ENCODE peak calls at places on chromosomes 5 and 9, in four cellular contexts. V is AG10803, J is natural killer cell, N is cardiac muscle cell. B is an unnamed sample.

GRCh38 chr5:39394946-39395345 is 29.8 kb downstream of the DAB2 start:
- DNase-seq in V (peak), J (no peak), N (no peak), B (no peak)

GRCh38 chr9:35313911-35314310 is 152.1 kb downstream of the UNC13B start:
- DNase-seq in V (peak), J (no peak), N (no peak), B (no peak)

GRCh38 chr5:31049461-31049860 is 144.0 kb upstream of the CDH6 start:
- DNase-seq in V (no peak), J (no peak), N (no peak), B (no peak)

GRCh38 chr9:87370003-87370685 is 127.5 kb upstream of the DAPK1 start:
- DNase-seq in V (no peak), J (no peak), N (no peak), B (no peak)

GRCh38 chr9:90941661-90942060 is 140.0 kb downstream of the SYK start:
- DNase-seq in V (no peak), J (no peak), N (no peak), B (no peak)

GRCh38 chr5:6749026-6749716 is 35.9 kb downstream of the TENT4A start:
- DNase-seq in V (no peak), J (no peak), N (no peak), B (no peak)

GRCh38 chr5:10735569-10736255 is 25.3 kb downstream of the DAP start:
- DNase-seq in V (no peak), J (no peak), N (peak), B (no peak)

GRCh38 chr9:312596-313320 is 98.1 kb downstream of the DOCK8 start:
- DNase-seq in V (no peak), J (no peak), N (no peak), B (no peak)

GRCh38 chr5:177189416-177189815 is 55.8 kb downstream of the NSD1 start:
- DNase-seq in V (peak), J (no peak), N (no peak), B (no peak)

GRCh38 chr9:91025856-91026255 is 224.2 kb downstream of the SYK start:
- DNase-seq in V (no peak), J (no peak), N (no peak), B (no peak)

GRCh38 chr5:66197764-66198405 is 53.8 kb downstream of the SREK1 start:
- DNase-seq in V (no peak), J (no peak), N (no peak), B (no peak)

GRCh38 chr5:42894057-42894456 is 82.4 kb upstream of the SELENOP start:
- DNase-seq in V (peak), J (no peak), N (no peak), B (no peak)
- TF ChIP-seq CTCF in V (no peak), J (no peak), N (peak), B (no peak)

DNA sequence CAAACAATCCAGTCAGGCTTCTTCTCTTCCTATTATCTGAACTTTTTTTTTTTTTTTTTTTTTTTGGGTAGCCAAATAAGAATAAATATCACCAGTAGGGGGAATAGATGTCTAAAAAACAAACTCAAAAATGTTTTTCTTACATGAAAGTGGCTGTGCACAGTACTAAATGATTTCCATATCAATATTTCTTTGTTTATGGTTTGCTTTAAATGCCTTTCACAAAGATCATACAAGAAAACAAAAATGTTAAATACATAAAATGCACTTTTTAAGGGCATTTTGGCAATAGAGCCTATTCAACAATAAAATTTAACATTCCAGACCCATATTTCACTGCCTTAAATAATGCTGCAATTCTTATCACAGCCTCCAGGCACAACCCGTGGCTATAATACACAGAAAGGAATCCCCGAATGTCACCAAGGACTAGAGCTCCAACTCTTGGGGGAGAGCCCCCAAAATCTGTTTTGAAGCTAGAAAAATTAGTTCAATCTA is 91.1 kb upstream of the TBCA start:
- DNase-seq in V (peak), J (no peak), N (no peak), B (no peak)
- TF ChIP-seq CTCF in V (peak), J (no peak), N (peak), B (peak)

GRCh38 chr5:170439246-170439943 is 50.2 kb upstream of the KCNMB1 start:
- DNase-seq in V (no peak), J (no peak), N (no peak), B (no peak)

GRCh38 chr5:170440771-170441370 is 51.7 kb upstream of the KCNMB1 start:
- DNase-seq in V (no peak), J (no peak), N (no peak), B (no peak)

GRCh38 chr5:170441385-170441784 is 52.2 kb upstream of the KCNMB1 start:
- DNase-seq in V (no peak), J (no peak), N (no peak), B (no peak)

GRCh38 chr5:170438581-170438980 is 49.4 kb upstream of the KCNMB1 start:
- DNase-seq in V (no peak), J (no peak), N (no peak), B (no peak)

DNA sequence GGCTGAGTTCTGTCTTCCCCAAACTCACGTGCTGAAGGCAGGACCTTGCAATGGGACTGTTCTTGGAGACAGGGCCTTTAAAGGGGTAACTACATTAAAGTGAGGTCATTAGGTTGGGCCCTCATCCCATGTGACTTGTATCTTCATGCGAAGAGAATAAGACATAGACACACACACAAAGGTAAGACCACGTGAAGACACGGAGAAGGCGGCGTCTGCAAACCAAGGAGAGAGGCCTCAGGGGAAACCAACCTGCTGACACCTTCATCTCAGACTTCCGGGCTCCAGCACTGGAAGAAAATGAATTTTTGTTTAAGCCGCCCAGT is 50.7 kb upstream of the KCNMB1 start:
- DNase-seq in V (no peak), J (no peak), N (no peak), B (no peak)
- TF ChIP-seq CTCF in V (no peak), J (no peak), N (no peak), B (no peak)

DNA sequence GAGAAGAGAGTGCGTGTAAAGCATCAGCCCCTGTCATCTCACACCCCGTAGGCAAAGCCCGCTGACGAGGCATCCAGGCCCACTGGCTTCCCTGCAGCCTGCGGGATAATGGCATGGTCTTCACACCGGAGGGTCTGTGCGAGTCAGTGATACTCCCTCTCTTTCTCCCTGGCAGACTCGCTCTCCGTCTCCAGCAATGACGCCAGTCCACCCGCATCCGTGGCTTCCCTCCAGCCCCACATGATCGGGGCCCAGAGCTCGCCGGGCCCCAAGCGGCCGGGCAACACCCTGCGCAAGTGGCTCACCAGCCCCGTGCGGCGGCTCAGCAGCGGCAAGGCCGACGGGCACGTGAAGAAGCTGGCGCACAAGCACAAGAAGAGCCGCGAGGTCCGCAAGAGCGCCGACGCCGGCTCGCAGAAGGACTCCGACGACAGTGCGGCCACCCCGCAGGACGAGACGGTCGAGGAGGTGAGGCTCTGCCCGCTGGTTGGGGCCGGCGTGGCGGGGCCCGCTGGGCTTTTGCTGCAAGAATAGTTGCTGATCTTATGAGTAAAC is 120.7 kb upstream of the OTULINL start:
- DNase-seq in V (no peak), J (no peak), N (no peak), B (no peak)
- TF ChIP-seq CTCF in V (no peak), J (no peak), N (no peak), B (no peak)

DNA sequence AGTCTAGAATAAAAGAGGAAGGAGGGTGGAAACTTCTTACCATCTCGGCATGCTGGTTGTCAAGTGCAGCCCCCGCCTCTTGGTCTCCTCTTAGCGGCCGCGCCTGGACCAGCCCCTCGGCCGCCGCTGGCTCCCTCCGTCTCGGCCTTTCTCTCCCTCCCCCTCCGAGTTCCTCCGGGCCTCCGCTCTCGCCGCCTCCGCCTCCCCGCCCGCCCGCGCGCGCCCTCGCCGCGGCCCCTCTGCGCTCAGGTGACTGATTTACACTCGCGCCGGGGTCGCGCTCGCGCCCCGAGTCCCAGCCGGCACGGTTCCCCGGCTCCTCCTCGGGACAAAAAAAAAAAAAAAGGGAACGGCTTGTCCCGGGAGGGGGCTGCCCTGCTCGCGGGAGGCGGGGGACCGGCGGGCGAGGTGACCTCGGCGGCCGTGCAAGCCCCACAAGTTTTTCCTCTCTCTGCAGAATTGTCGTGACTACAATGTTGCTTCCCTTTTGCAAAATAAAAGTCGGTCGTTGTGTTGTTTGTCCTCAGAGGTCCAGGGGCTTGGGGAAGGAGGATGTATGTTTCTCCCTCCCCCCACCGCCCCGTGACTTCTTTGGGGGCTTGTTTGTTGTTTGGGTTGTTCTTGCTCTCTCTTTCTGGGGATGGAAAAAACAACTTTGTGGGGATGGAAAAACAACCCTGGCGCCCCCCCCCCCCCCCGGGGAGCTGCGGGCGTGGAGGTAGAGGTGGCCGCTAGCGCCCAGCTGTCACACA is at the start of gene BNC2:
- DNase-seq in V (peak), J (peak), N (peak), B (no peak)
- TF ChIP-seq CTCF in V (no peak), J (no peak), N (peak), B (no peak)

DNA sequence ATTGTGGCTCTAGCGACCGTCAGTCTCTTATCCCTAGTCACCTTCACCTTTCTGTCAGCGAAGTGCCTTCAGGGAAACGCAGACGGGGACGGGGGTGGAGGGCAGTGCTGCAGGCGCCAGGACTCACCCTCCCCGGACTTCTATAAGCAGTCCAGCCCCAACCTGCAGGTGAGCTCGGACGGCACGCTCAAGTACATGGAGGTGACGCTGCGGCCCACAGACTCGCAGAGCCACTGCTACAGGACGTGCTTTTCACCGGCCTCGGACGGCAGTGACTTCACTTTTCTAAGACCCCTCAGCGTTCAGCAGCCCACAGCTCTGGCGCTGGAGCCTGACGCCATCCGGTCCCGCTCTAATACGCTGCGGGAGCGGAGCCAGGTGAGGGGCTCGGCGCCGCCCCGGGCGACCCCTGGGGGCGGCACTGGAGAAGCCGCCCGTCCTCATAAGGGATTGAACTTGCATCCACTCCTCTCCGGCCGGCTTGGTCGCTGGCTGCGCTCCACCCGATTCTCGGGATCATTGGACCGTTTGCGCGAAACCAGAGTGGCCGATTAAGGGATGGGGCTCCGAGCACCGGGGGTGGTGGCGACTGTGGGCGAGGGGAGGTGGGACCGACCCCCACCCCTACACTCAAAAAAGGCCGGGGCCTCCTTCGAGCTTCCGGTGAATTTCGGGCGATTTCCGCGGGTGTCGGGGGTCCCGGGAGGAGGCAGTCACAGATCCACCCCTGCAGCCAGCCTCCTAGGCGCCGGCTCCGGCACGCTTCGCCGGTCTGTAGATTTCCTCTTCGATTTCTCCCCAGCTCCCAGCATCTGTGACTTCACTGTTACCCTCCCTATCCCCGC is 2.7 kb downstream of the PCDHGC5 start:
- DNase-seq in V (no peak), J (no peak), N (no peak), B (no peak)
- TF ChIP-seq CTCF in V (no peak), J (no peak), N (no peak), B (no peak)

DNA sequence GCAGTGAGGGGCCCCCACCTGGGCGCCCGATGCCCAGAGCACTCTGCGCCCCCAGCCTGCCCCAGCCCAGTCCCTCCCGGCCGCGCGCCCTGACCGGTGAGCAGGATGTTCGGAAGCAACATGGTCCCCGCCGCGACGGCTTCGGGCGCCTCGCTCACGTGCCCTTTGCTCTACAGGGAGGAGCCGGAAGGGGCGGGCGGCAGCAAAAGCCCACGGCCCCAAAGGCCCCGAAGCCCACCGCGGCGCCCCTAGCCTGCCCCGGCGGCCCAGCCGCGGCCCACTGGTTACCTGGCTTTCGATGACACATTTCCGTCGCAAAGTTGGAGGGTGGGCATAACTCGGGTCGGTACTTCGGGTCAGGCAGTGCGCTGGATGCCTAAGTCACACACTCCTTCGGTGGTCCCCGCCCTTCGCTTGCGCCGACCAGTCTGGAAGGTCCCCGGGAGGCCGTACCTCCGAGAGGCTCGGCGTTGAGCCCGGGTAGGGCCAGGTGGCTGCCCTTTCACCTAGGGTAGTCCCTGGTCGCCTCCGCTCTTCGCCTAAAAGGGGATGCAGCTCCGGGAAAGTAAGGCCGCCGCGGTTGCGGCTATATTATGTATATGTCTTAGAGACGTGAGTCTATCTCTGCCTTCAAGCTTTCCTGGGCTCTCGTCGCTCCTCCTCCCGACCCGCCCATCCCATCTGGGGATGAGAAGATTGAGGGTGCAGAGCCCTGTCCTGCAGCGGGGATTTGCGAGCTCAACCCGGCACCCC is at the start of the genes AK6, RAD17 and TAF9:
- DNase-seq in V (peak), J (peak), N (peak), B (peak)
- TF ChIP-seq CTCF in V (no peak), J (no peak), N (no peak), B (no peak)

DNA sequence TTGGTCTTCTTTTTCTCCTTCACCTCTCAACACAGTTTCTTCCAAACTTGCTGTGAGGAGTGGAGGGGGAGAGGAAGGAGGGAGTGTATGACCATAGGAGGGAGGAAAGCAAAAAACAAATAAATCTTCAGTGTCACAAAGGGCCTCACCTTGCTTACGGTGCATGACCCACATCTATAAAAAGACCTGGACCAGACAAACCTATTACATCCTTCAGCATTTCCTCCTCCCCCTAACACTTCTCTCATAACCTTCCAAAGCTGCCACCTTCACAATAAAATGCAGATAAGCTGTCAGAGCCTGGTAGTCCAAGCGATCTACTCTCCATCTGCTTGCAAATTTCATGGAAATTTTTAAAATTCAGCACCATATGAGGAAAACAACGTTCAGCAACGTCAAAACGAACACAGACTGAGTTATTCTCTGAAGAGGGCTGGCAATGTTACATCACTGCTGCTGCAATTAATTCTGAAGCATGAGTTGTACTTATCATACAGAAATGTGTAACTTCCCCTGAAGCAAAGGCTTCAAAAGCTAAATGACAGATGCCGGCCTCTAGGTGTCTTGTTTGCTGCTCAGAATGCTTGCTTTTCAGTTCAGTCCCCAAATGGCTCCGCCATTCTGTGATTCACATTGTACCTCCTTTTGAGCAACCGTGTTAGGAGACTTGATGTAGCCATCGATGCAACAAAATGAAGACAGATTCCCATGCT is 62.9 kb downstream of the EFNA5 start:
- DNase-seq in V (no peak), J (no peak), N (no peak), B (no peak)
- TF ChIP-seq CTCF in V (no peak), J (no peak), N (no peak), B (no peak)